ENCODE peak calls at places on chromosomes 12 and 14, in four cellular contexts. I, D, B and C are unnamed samples.

GRCh38 chr12:58313091-58313855 is 371.9 kb downstream of the ATP23 start:
- DNase-seq in I (no peak), D (no peak), B (no peak), C (no peak)

GRCh38 chr14:24339284-24340151 is at the start of gene RIPK3:
- DNase-seq in I (peak), D (peak), B (peak), C (no peak)

GRCh38 chr12:123057505-123058265 is 77.2 kb downstream of the ARL6IP4 start:
- DNase-seq in I (no peak), D (no peak), B (no peak), C (no peak)

GRCh38 chr12:15883536-15883935 is 1.3 kb downstream of the STRAP start:
- DNase-seq in I (no peak), D (no peak), B (no peak), C (no peak)

GRCh38 chr12:52496590-52497071 is 3.6 kb upstream of the KRT6A start:
- DNase-seq in I (peak), D (no peak), B (no peak), C (peak)

GRCh38 chr12:68121143-68121542 is 38.4 kb downstream of the IFNG start:
- DNase-seq in I (no peak), D (no peak), B (no peak), C (no peak)

GRCh38 chr14:71485833-71486232 is 446.4 kb upstream of the RGS6 start:
- DNase-seq in I (no peak), D (no peak), B (no peak), C (no peak)

GRCh38 chr14:52235434-52235833 is 32.1 kb upstream of the PTGDR start:
- DNase-seq in I (peak), D (no peak), B (no peak), C (no peak)

GRCh38 chr14:61476737-61477410 is 155.5 kb downstream of the PRKCH start:
- DNase-seq in I (no peak), D (no peak), B (no peak), C (no peak)

GRCh38 chr12:132437252-132438138 is 52.5 kb upstream of the FBRSL1 start:
- DNase-seq in I (peak), D (peak), B (no peak), C (no peak)

GRCh38 chr12:39431797-39432196 is 11.1 kb downstream of the KIF21A start:
- DNase-seq in I (no peak), D (no peak), B (no peak), C (no peak)

GRCh38 chr12:129310346-129310745 is 457.1 kb downstream of the GLT1D1 start:
- DNase-seq in I (no peak), D (no peak), B (no peak), C (no peak)

GRCh38 chr12:57389033-57389432 is 41.8 kb downstream of the R3HDM2 start:
- DNase-seq in I (no peak), D (no peak), B (no peak), C (peak)

GRCh38 chr12:49476091-49476490 is 62.7 kb upstream of the KCNH3 start:
- DNase-seq in I (peak), D (no peak), B (no peak), C (no peak)

DNA sequence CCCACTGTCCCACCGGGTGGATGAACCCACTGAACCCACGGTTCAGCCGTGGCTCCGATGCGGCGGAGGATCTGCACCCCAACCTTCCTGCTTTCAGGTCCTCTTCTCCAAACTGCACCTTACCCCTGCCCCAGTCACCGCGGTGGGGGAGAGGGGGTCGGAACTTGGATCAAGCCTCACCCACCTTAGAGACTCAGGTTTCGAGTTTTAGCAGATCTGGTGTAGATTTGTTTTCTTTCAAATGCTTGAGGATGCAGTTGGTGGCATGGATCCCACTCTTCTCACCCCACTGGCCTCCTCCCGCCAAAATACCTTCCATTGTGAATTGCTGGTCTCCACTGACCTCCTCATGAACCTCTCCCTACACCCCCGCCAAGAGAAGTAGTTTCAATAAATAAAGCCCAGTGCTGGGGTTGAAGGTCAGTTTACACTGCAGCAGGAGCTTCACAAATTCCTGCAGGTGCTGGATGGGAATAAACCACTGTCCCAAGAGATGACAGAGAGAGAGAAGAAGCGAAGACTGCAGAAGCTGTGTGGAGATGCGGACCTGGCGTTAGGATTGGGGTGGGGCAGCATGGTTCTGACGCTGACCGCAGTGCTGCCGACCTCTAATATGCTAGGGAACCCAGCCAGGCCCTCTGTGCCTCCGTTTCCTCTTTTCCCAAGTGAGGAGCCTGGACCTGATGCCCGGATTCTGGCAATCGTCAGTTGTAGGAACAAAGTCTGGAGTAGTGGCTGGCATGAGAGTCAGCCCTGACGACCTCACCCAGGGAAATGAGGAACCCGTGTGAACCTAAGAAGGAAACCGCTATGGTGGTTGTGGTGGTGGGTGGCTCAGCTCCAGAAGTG is 7.4 kb downstream of the TTC6 start:
- DNase-seq in I (no peak), D (no peak), B (no peak), C (no peak)
- TF ChIP-seq CTCF in I (no peak), D (no peak), B (no peak), C (no peak)

GRCh38 chr12:116538682-116539264 is 20.4 kb upstream of the MAP1LC3B2 start:
- DNase-seq in I (no peak), D (no peak), B (no peak), C (no peak)

GRCh38 chr12:116539905-116540482 is 19.2 kb upstream of the MAP1LC3B2 start:
- DNase-seq in I (peak), D (peak), B (no peak), C (no peak)

GRCh38 chr12:116539361-116539771 is 19.8 kb upstream of the MAP1LC3B2 start:
- DNase-seq in I (no peak), D (no peak), B (no peak), C (no peak)

GRCh38 chr12:116537149-116537904 is 21.9 kb upstream of the MAP1LC3B2 start:
- DNase-seq in I (no peak), D (no peak), B (no peak), C (no peak)

GRCh38 chr12:116538076-116538591 is 21.0 kb upstream of the MAP1LC3B2 start:
- DNase-seq in I (no peak), D (no peak), B (peak), C (no peak)
- H3K27ac ChIP-seq in I (no peak), D (no peak), B (peak), C (no peak)

GRCh38 chr14:91283666-91284065 is 39.2 kb upstream of the GPR68 start:
- DNase-seq in I (no peak), D (no peak), B (no peak), C (no peak)
- H3K9ac ChIP-seq in I (no peak), D (no peak), B (no peak), C (no peak)

GRCh38 chr14:85535916-85536834 is 6.2 kb downstream of the FLRT2 start:
- DNase-seq in I (peak), D (no peak), B (no peak), C (no peak)
- TF ChIP-seq CTCF in I (peak), D (peak), B (no peak), C (peak)

GRCh38 chr12:104163631-104164030 is 25.6 kb upstream of the NFYB start:
- DNase-seq in I (no peak), D (no peak), B (no peak), C (no peak)
- H3K27ac ChIP-seq in I (no peak), D (no peak), B (no peak), C (no peak)

GRCh38 chr12:3833670-3834310 is 39.4 kb downstream of the PARP11 start:
- DNase-seq in I (peak), D (no peak), B (no peak), C (no peak)

GRCh38 chr12:3837049-3837448 is 36.1 kb downstream of the PARP11 start:
- DNase-seq in I (peak), D (no peak), B (no peak), C (no peak)

GRCh38 chr12:3834774-3835173 is 38.4 kb downstream of the PARP11 start:
- DNase-seq in I (no peak), D (no peak), B (no peak), C (no peak)

GRCh38 chr12:3836641-3837040 is 36.6 kb downstream of the PARP11 start:
- DNase-seq in I (no peak), D (no peak), B (no peak), C (no peak)

DNA sequence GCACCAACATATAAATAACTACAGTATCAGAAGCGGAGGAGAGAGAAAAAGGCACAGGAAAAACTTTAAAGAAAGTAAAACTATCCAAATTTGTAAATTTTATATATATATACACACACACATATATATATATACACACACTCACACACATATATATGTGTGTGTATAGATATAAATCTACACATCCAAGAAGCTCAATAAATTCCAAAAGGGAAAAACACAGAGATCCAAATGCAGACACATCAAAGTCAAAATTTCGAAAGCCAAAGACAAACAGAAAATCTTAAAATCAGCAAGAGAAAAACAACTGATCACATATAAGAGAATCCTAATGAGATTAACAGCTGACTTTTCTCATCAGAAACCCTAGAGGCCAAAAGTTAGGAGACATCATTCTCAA is 37.3 kb downstream of the PARP11 start:
- DNase-seq in I (no peak), D (no peak), B (no peak), C (no peak)
- H3K9ac ChIP-seq in I (no peak), D (no peak), B (no peak), C (no peak)

GRCh38 chr12:7158866-7159600 is 28.9 kb downstream of the CLSTN3 start:
- DNase-seq in I (peak), D (no peak), B (no peak), C (no peak)

GRCh38 chr12:7161327-7161726 is 28.2 kb upstream of the PEX5 start:
- DNase-seq in I (no peak), D (no peak), B (no peak), C (no peak)

GRCh38 chr12:7161811-7162210 is 27.7 kb upstream of the PEX5 start:
- DNase-seq in I (peak), D (no peak), B (no peak), C (no peak)

GRCh38 chr12:7160183-7160582 is 29.3 kb upstream of the PEX5 start:
- DNase-seq in I (peak), D (no peak), B (no peak), C (no peak)

GRCh38 chr12:7162691-7163114 is 26.8 kb upstream of the PEX5 start:
- DNase-seq in I (peak), D (no peak), B (no peak), C (peak)
- TF ChIP-seq CTCF in I (peak), D (peak), B (peak), C (peak)

GRCh38 chr12:54125950-54126695 is 62.7 kb downstream of the SMUG1 start:
- DNase-seq in I (peak), D (peak), B (no peak), C (no peak)
- H3K27ac ChIP-seq in I (no peak), D (peak), B (no peak), C (peak)

DNA sequence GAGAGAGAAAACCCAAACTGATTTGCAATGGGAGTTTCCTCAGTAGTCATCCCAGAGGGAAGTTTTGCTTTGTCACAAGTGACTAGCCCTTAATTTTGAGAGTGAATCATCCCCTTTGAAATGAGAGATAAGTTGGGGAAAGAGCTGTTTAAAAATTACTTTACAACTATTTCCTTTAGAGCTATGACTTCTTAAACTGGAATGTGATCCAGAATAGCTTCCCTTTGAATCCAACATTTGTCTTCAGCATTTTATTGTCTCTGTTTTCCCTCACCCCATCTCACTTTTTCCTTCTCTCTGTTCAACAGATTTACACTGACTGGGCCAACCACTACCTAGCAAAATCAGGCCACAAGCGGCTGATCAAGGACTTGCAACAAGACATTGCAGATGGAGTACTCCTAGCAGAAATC is 109.3 kb downstream of the NAV3 start:
- DNase-seq in I (no peak), D (no peak), B (no peak), C (peak)
- H3K9ac ChIP-seq in I (no peak), D (no peak), B (no peak), C (peak)